ENCODE peak calls at places on chromosomes 12 and 14, in four cellular contexts. One of them, this sample, is unnamed.

GRCh38 chr12:76491292-76491691 is 68.3 kb downstream of the OSBPL8 start:
- DNase-seq in NCI-H345: no peak
- DNase-seq in iPS-NIHi11: no peak
- DNase-seq in AG09319: no peak
- DNase-seq in this sample: no peak

GRCh38 chr12:117226505-117226904 is 36.2 kb upstream of the FBXO21 start:
- DNase-seq in NCI-H345: no peak
- DNase-seq in AG09319: no peak
- DNase-seq in iPS-NIHi11: no peak
- DNase-seq in this sample: no peak

GRCh38 chr12:131829795-131830334 is 1.7 kb downstream of the MMP17 start:
- DNase-seq in iPS-NIHi11: no peak
- DNase-seq in AG09319: no peak
- DNase-seq in NCI-H345: no peak
- DNase-seq in this sample: peak

GRCh38 chr14:24941719-24942118 is 108.2 kb downstream of the STXBP6 start:
- DNase-seq in NCI-H345: peak
- DNase-seq in AG09319: no peak
- DNase-seq in iPS-NIHi11: peak
- DNase-seq in this sample: no peak

GRCh38 chr12:24380122-24380521 is 430.7 kb upstream of the SOX5 start:
- DNase-seq in AG09319: no peak
- DNase-seq in iPS-NIHi11: peak
- DNase-seq in NCI-H345: no peak
- DNase-seq in this sample: peak

GRCh38 chr12:120013659-120014380 is 24.8 kb downstream of the BICDL1 start:
- DNase-seq in iPS-NIHi11: no peak
- DNase-seq in AG09319: no peak
- DNase-seq in NCI-H345: no peak
- DNase-seq in this sample: no peak

GRCh38 chr12:27899151-27899661 is 73.3 kb downstream of the PTHLH start:
- DNase-seq in NCI-H345: no peak
- DNase-seq in AG09319: peak
- DNase-seq in iPS-NIHi11: no peak
- DNase-seq in this sample: no peak

GRCh38 chr12:44459569-44459968 is 416.5 kb downstream of the NELL2 start:
- DNase-seq in iPS-NIHi11: no peak
- DNase-seq in AG09319: no peak
- DNase-seq in NCI-H345: no peak
- DNase-seq in this sample: no peak

GRCh38 chr12:1041478-1041877 is 50.5 kb downstream of the ERC1 start:
- DNase-seq in iPS-NIHi11: no peak
- DNase-seq in NCI-H345: no peak
- DNase-seq in AG09319: no peak
- DNase-seq in this sample: no peak

GRCh38 chr12:56996793-56997545 is 9.4 kb downstream of the ZBTB39 start:
- DNase-seq in iPS-NIHi11: no peak
- DNase-seq in NCI-H345: no peak
- DNase-seq in AG09319: no peak
- DNase-seq in this sample: peak

GRCh38 chr12:131010376-131011131 is 56.8 kb downstream of the ADGRD1 start:
- DNase-seq in NCI-H345: no peak
- DNase-seq in iPS-NIHi11: no peak
- DNase-seq in AG09319: no peak
- DNase-seq in this sample: peak

GRCh38 chr14:104228221-104228620 is 89.8 kb downstream of the KIF26A start:
- DNase-seq in AG09319: no peak
- DNase-seq in NCI-H345: no peak
- DNase-seq in iPS-NIHi11: no peak
- DNase-seq in this sample: no peak

GRCh38 chr12:122197612-122197966 is 5.9 kb upstream of the B3GNT4 start:
- DNase-seq in iPS-NIHi11: no peak
- DNase-seq in NCI-H345: no peak
- DNase-seq in AG09319: no peak
- DNase-seq in this sample: no peak

GRCh38 chr12:15625075-15625474 is 164.1 kb downstream of the EPS8 start:
- DNase-seq in NCI-H345: no peak
- DNase-seq in AG09319: no peak
- DNase-seq in iPS-NIHi11: no peak
- DNase-seq in this sample: no peak

GRCh38 chr12:93979189-93979588 is 169.2 kb upstream of the PLXNC1 start:
- DNase-seq in iPS-NIHi11: peak
- DNase-seq in AG09319: no peak
- DNase-seq in NCI-H345: peak
- DNase-seq in this sample: no peak

GRCh38 chr12:26281320-26281719 is 85.9 kb downstream of the SSPN start:
- DNase-seq in NCI-H345: no peak
- DNase-seq in AG09319: no peak
- DNase-seq in iPS-NIHi11: no peak
- DNase-seq in this sample: no peak

GRCh38 chr14:97490521-97491070 is 693.4 kb downstream of the VRK1 start:
- DNase-seq in iPS-NIHi11: no peak
- DNase-seq in NCI-H345: no peak
- DNase-seq in AG09319: no peak
- DNase-seq in this sample: no peak

GRCh38 chr14:58919262-58919661 is 269.2 kb upstream of the DAAM1 start:
- DNase-seq in NCI-H345: peak
- DNase-seq in iPS-NIHi11: no peak
- DNase-seq in AG09319: no peak
- DNase-seq in this sample: no peak

GRCh38 chr12:31002361-31002725 is 71.3 kb upstream of the DDX11 start:
- DNase-seq in iPS-NIHi11: no peak
- DNase-seq in NCI-H345: no peak
- DNase-seq in AG09319: no peak
- DNase-seq in this sample: no peak

GRCh38 chr14:31829256-31829923 is 247.7 kb upstream of the ARHGAP5 start:
- DNase-seq in NCI-H345: no peak
- DNase-seq in AG09319: no peak
- DNase-seq in iPS-NIHi11: no peak
- DNase-seq in this sample: no peak

GRCh38 chr14:62736004-62736403 is 309.3 kb downstream of the KCNH5 start:
- DNase-seq in iPS-NIHi11: no peak
- DNase-seq in AG09319: no peak
- DNase-seq in NCI-H345: no peak
- DNase-seq in this sample: no peak

GRCh38 chr14:40122978-40123648 is 690.9 kb upstream of the FBXO33 start:
- DNase-seq in iPS-NIHi11: no peak
- DNase-seq in AG09319: no peak
- DNase-seq in NCI-H345: no peak
- DNase-seq in this sample: no peak

GRCh38 chr14:23555882-23556699 is at the start of gene THTPA:
- DNase-seq in NCI-H345: peak
- DNase-seq in iPS-NIHi11: peak
- DNase-seq in AG09319: peak
- DNase-seq in this sample: peak

GRCh38 chr12:63220921-63221320 is 69.9 kb upstream of the AVPR1A start:
- DNase-seq in AG09319: no peak
- DNase-seq in NCI-H345: no peak
- DNase-seq in iPS-NIHi11: no peak
- DNase-seq in this sample: no peak

GRCh38 chr12:49296836-49297694 is 2.1 kb downstream of the PRPH start:
- DNase-seq in AG09319: no peak
- DNase-seq in iPS-NIHi11: peak
- DNase-seq in NCI-H345: peak
- DNase-seq in this sample: no peak

GRCh38 chr14:36065831-36066230 is 110.7 kb downstream of the PTCSC3 start:
- DNase-seq in AG09319: no peak
- DNase-seq in iPS-NIHi11: no peak
- DNase-seq in NCI-H345: no peak
- DNase-seq in this sample: no peak

GRCh38 chr12:21843795-21844194 is 69.3 kb upstream of the KCNJ8 start:
- DNase-seq in AG09319: no peak
- DNase-seq in NCI-H345: no peak
- DNase-seq in iPS-NIHi11: no peak
- DNase-seq in this sample: no peak

This sample was measured in right lobe of liver.